ENCODE peak calls at places on chromosome 9, in five cellular contexts. One of them, this sample, is unnamed.

GRCh38 chr9:2872307-2872940 is 28.5 kb upstream of the PUM3 start:
- DNase-seq in GM10248: no peak
- DNase-seq in Ammon's horn: peak
- DNase-seq in adrenal gland: peak
- DNase-seq in psoas muscle: no peak
- DNase-seq in this sample: peak

GRCh38 chr9:96721303-96721702 is 56.6 kb downstream of the ZNF510 start:
- DNase-seq in GM10248: no peak
- DNase-seq in Ammon's horn: no peak
- DNase-seq in psoas muscle: no peak
- DNase-seq in adrenal gland: no peak
- DNase-seq in this sample: no peak

GRCh38 chr9:94818196-94818541 is 91.7 kb downstream of the AOPEP start:
- DNase-seq in Ammon's horn: no peak
- DNase-seq in GM10248: no peak
- DNase-seq in psoas muscle: no peak
- DNase-seq in adrenal gland: no peak
- DNase-seq in this sample: no peak

GRCh38 chr9:34282096-34282495 is 47.0 kb downstream of the KIF24 start:
- DNase-seq in Ammon's horn: no peak
- DNase-seq in adrenal gland: no peak
- DNase-seq in psoas muscle: no peak
- DNase-seq in GM10248: no peak
- DNase-seq in this sample: no peak

GRCh38 chr9:38362912-38363588 is 29.5 kb upstream of the ALDH1B1 start:
- DNase-seq in Ammon's horn: peak
- DNase-seq in GM10248: peak
- DNase-seq in adrenal gland: peak
- DNase-seq in psoas muscle: no peak
- DNase-seq in this sample: peak

GRCh38 chr9:137598943-137599342 is 6.5 kb upstream of the ARRDC1 start:
- DNase-seq in adrenal gland: no peak
- DNase-seq in Ammon's horn: no peak
- DNase-seq in psoas muscle: no peak
- DNase-seq in GM10248: no peak
- DNase-seq in this sample: no peak

GRCh38 chr9:3848445-3849114 is 322.8 kb upstream of the RFX3 start:
- DNase-seq in psoas muscle: no peak
- DNase-seq in GM10248: no peak
- DNase-seq in adrenal gland: no peak
- DNase-seq in Ammon's horn: no peak
- DNase-seq in this sample: peak

GRCh38 chr9:22170162-22170932 is 161.2 kb upstream of the CDKN2B start:
- DNase-seq in psoas muscle: no peak
- DNase-seq in Ammon's horn: no peak
- DNase-seq in adrenal gland: no peak
- DNase-seq in GM10248: no peak
- DNase-seq in this sample: no peak

GRCh38 chr9:92535940-92536850 is at the start of gene ECM2:
- DNase-seq in psoas muscle: no peak
- DNase-seq in GM10248: no peak
- DNase-seq in Ammon's horn: peak
- DNase-seq in adrenal gland: no peak
- DNase-seq in this sample: no peak

GRCh38 chr9:120152295-120152694 is 427.7 kb downstream of the CDK5RAP2 start:
- DNase-seq in GM10248: no peak
- DNase-seq in adrenal gland: no peak
- DNase-seq in psoas muscle: no peak
- DNase-seq in Ammon's horn: peak
- DNase-seq in this sample: peak

GRCh38 chr9:127805620-127806019 is 2.9 kb downstream of the FPGS start:
- DNase-seq in GM10248: no peak
- DNase-seq in psoas muscle: no peak
- DNase-seq in Ammon's horn: no peak
- DNase-seq in adrenal gland: no peak
- DNase-seq in this sample: no peak